ENCODE peak calls at places on chromosome 19, in six cellular contexts. I is EL; O is stimulated activated CD8-positive, alpha-beta memory T cell treated with anti-CD3 and anti-CD28 coated beads, Interleukin-7, amount 100 ng/mL, for 48 hours; D is T-helper 17 cell; Z is OCI-M1; J is kidney tubule cell. V is an unnamed sample.

GRCh38 chr19:42253245-42254082 is 1.5 kb downstream of the ERF start:
- DNase-seq in O (no peak), J (peak; percentile 57), Z (peak; percentile 83), D (peak; percentile 58), I (peak; percentile 68), V (no peak)

GRCh38 chr19:45440259-45440638 is 16.5 kb upstream of the ERCC1 start:
- DNase-seq in D (no peak), O (no peak), J (no peak), I (no peak), Z (no peak), V (no peak)

GRCh38 chr19:19461671-19462622 is 53.4 kb downstream of the TSSK6 start:
- DNase-seq in Z (no peak), J (peak; percentile 75), O (no peak), I (no peak), D (no peak), V (no peak)

GRCh38 chr19:29404951-29405727 is 120.7 kb upstream of the VSTM2B start:
- DNase-seq in Z (no peak), O (no peak), I (no peak), J (no peak), D (no peak), V (no peak)

GRCh38 chr19:56683119-56683518 is 11.6 kb upstream of the ZNF835 start:
- DNase-seq in I (no peak), D (no peak), J (no peak), Z (no peak), O (no peak), V (no peak)

GRCh38 chr19:2503521-2504109 is 27.7 kb downstream of the GADD45B start:
- DNase-seq in D (peak; percentile 66), O (peak; percentile 71), J (peak; percentile 80), Z (peak; percentile 6), I (peak; percentile 80), V (no peak)

GRCh38 chr19:57559008-57559403 is 657 bp downstream of the ZNF550 start:
- DNase-seq in O (no peak), J (peak; percentile 53), Z (peak; percentile 61), I (peak; percentile 48), D (no peak), V (no peak)

GRCh38 chr19:8138201-8138600 is 11.2 kb downstream of the FBN3 start:
- DNase-seq in D (no peak), J (no peak), Z (no peak), O (no peak), I (no peak), V (no peak)

GRCh38 chr19:41691268-41691970 is 3.3 kb upstream of the CEACAM7 start:
- DNase-seq in O (no peak), J (peak; percentile 30), I (peak; percentile 6), D (no peak), Z (peak; percentile 49), V (no peak)

V was measured in AG09319.